ENCODE peak calls at places on chromosomes 7 and 10, in four cellular contexts. One of them, this sample, is unnamed.

GRCh38 chr7:153941061-153941460 is 111.1 kb upstream of the DPP6 start:
- DNase-seq in Peyer's patch: no peak
- DNase-seq in cardiac muscle cell: no peak
- DNase-seq in left ventricle myocardium inferior: no peak
- DNase-seq in this sample: no peak

GRCh38 chr10:86942441-86943315 is 14.7 kb downstream of the MMRN2 start:
- DNase-seq in Peyer's patch: peak
- DNase-seq in cardiac muscle cell: no peak
- DNase-seq in left ventricle myocardium inferior: no peak
- DNase-seq in this sample: no peak

GRCh38 chr7:82036146-82036886 is 266.5 kb upstream of the HGF start:
- DNase-seq in cardiac muscle cell: no peak
- DNase-seq in left ventricle myocardium inferior: no peak
- DNase-seq in Peyer's patch: no peak
- DNase-seq in this sample: no peak

GRCh38 chr10:23968296-23968695 is 240.6 kb upstream of the KIAA1217 start:
- DNase-seq in left ventricle myocardium inferior: no peak
- DNase-seq in cardiac muscle cell: no peak
- DNase-seq in Peyer's patch: no peak
- DNase-seq in this sample: no peak

GRCh38 chr7:129252133-129252532 is 27.3 kb downstream of the AHCYL2 start:
- DNase-seq in left ventricle myocardium inferior: no peak
- DNase-seq in Peyer's patch: no peak
- DNase-seq in cardiac muscle cell: no peak
- DNase-seq in this sample: no peak

GRCh38 chr7:82559203-82559805 is 115.7 kb upstream of the CACNA2D1 start:
- DNase-seq in cardiac muscle cell: peak
- DNase-seq in Peyer's patch: no peak
- DNase-seq in left ventricle myocardium inferior: no peak
- DNase-seq in this sample: no peak

GRCh38 chr10:25912796-25913195 is 21.2 kb upstream of the MYO3A start:
- DNase-seq in cardiac muscle cell: no peak
- DNase-seq in left ventricle myocardium inferior: no peak
- DNase-seq in Peyer's patch: no peak
- DNase-seq in this sample: no peak

GRCh38 chr7:81273601-81274397 is 354.9 kb upstream of the SEMA3C start:
- DNase-seq in Peyer's patch: no peak
- DNase-seq in left ventricle myocardium inferior: no peak
- DNase-seq in cardiac muscle cell: no peak
- DNase-seq in this sample: no peak

GRCh38 chr10:47412869-47413268 is 28.8 kb upstream of the ZNF488 start:
- DNase-seq in Peyer's patch: no peak
- DNase-seq in cardiac muscle cell: no peak
- DNase-seq in left ventricle myocardium inferior: no peak
- DNase-seq in this sample: no peak

GRCh38 chr10:67772894-67773511 is 65.0 kb downstream of the DNAJC12 start:
- DNase-seq in left ventricle myocardium inferior: no peak
- DNase-seq in Peyer's patch: no peak
- DNase-seq in cardiac muscle cell: no peak
- DNase-seq in this sample: no peak

GRCh38 chr10:18710201-18710653 is 51.0 kb downstream of the ARL5B start:
- DNase-seq in cardiac muscle cell: no peak
- DNase-seq in Peyer's patch: no peak
- DNase-seq in left ventricle myocardium inferior: no peak
- DNase-seq in this sample: no peak

GRCh38 chr10:28897617-28898464 is 220.5 kb downstream of the BAMBI start:
- DNase-seq in cardiac muscle cell: no peak
- DNase-seq in Peyer's patch: no peak
- DNase-seq in left ventricle myocardium inferior: peak
- DNase-seq in this sample: no peak

GRCh38 chr10:103584216-103585010 is 90.9 kb downstream of the NEURL1 start:
- DNase-seq in left ventricle myocardium inferior: no peak
- DNase-seq in cardiac muscle cell: no peak
- DNase-seq in Peyer's patch: peak
- DNase-seq in this sample: no peak

GRCh38 chr7:33754933-33755928 is 150.1 kb upstream of the BMPER start:
- DNase-seq in left ventricle myocardium inferior: no peak
- DNase-seq in cardiac muscle cell: no peak
- DNase-seq in Peyer's patch: no peak
- DNase-seq in this sample: no peak

GRCh38 chr10:124349993-124350280 is 68.8 kb downstream of the OAT start:
- DNase-seq in cardiac muscle cell: no peak
- DNase-seq in Peyer's patch: no peak
- DNase-seq in left ventricle myocardium inferior: no peak
- DNase-seq in this sample: no peak

GRCh38 chr7:84364708-84365107 is 170.1 kb upstream of the SEMA3A start:
- DNase-seq in Peyer's patch: no peak
- DNase-seq in cardiac muscle cell: peak
- DNase-seq in left ventricle myocardium inferior: no peak
- DNase-seq in this sample: no peak

GRCh38 chr10:15630353-15630752 is 89.4 kb downstream of the ITGA8 start:
- DNase-seq in Peyer's patch: no peak
- DNase-seq in cardiac muscle cell: no peak
- DNase-seq in left ventricle myocardium inferior: no peak
- DNase-seq in this sample: no peak

GRCh38 chr7:5528071-5528814 is 104.6 kb upstream of the TNRC18 start:
- DNase-seq in cardiac muscle cell: peak
- DNase-seq in left ventricle myocardium inferior: peak
- DNase-seq in Peyer's patch: peak
- DNase-seq in this sample: peak

GRCh38 chr10:71687077-71687476 is 32.5 kb downstream of the C10orf105 start:
- DNase-seq in left ventricle myocardium inferior: no peak
- DNase-seq in Peyer's patch: no peak
- DNase-seq in cardiac muscle cell: no peak
- DNase-seq in this sample: no peak

GRCh38 chr7:22980422-22980821 is 33.5 kb downstream of the HYCC1 start:
- DNase-seq in cardiac muscle cell: no peak
- DNase-seq in left ventricle myocardium inferior: no peak
- DNase-seq in Peyer's patch: no peak
- DNase-seq in this sample: no peak

GRCh38 chr7:29945259-29945809 is 44.3 kb downstream of the SCRN1 start:
- DNase-seq in cardiac muscle cell: no peak
- DNase-seq in left ventricle myocardium inferior: no peak
- DNase-seq in Peyer's patch: no peak
- DNase-seq in this sample: no peak

GRCh38 chr7:55549457-55549856 is 22.8 kb downstream of the VOPP1 start:
- DNase-seq in left ventricle myocardium inferior: no peak
- DNase-seq in cardiac muscle cell: no peak
- DNase-seq in Peyer's patch: peak
- DNase-seq in this sample: no peak

GRCh38 chr10:125691160-125691981 is 8.4 kb upstream of the TEX36 start:
- DNase-seq in left ventricle myocardium inferior: no peak
- DNase-seq in Peyer's patch: no peak
- DNase-seq in cardiac muscle cell: no peak
- DNase-seq in this sample: no peak

GRCh38 chr10:114487815-114488536 is 83.7 kb upstream of the AFAP1L2 start:
- DNase-seq in left ventricle myocardium inferior: no peak
- DNase-seq in cardiac muscle cell: no peak
- DNase-seq in Peyer's patch: no peak
- DNase-seq in this sample: no peak

GRCh38 chr10:22681783-22682183 is 32.6 kb downstream of the PIP4K2A start:
- DNase-seq in Peyer's patch: no peak
- DNase-seq in left ventricle myocardium inferior: no peak
- DNase-seq in cardiac muscle cell: no peak
- DNase-seq in this sample: no peak

GRCh38 chr10:59904431-59905065 is 1.8 kb downstream of the CCDC6 start:
- DNase-seq in Peyer's patch: peak
- DNase-seq in left ventricle myocardium inferior: no peak
- DNase-seq in cardiac muscle cell: peak
- DNase-seq in this sample: no peak

GRCh38 chr10:46516660-46517416 is 39.6 kb downstream of the GPRIN2 start:
- DNase-seq in Peyer's patch: peak
- DNase-seq in cardiac muscle cell: no peak
- DNase-seq in left ventricle myocardium inferior: no peak
- DNase-seq in this sample: peak

GRCh38 chr10:121527690-121528089 is 70.6 kb downstream of the FGFR2 start:
- DNase-seq in left ventricle myocardium inferior: no peak
- DNase-seq in cardiac muscle cell: peak
- DNase-seq in Peyer's patch: no peak
- DNase-seq in this sample: peak

GRCh38 chr7:29140873-29141468 is 5.4 kb downstream of the CPVL start:
- DNase-seq in left ventricle myocardium inferior: no peak
- DNase-seq in Peyer's patch: no peak
- DNase-seq in cardiac muscle cell: no peak
- DNase-seq in this sample: no peak

GRCh38 chr10:119688033-119688508 is 36.9 kb downstream of the BAG3 start:
- DNase-seq in left ventricle myocardium inferior: no peak
- DNase-seq in Peyer's patch: no peak
- DNase-seq in cardiac muscle cell: peak
- DNase-seq in this sample: no peak
- H3K4me3 ChIP-seq in left ventricle myocardium inferior: no peak
- H3K4me3 ChIP-seq in Peyer's patch: no peak
- H3K4me3 ChIP-seq in cardiac muscle cell: no peak
- H3K4me3 ChIP-seq in this sample: no peak

GRCh38 chr7:92835851-92836488 is 403 bp downstream of the CDK6 start:
- DNase-seq in Peyer's patch: peak
- DNase-seq in cardiac muscle cell: no peak
- DNase-seq in left ventricle myocardium inferior: peak
- DNase-seq in this sample: peak

GRCh38 chr7:92838934-92839333 is 2.6 kb upstream of the CDK6 start:
- DNase-seq in Peyer's patch: no peak
- DNase-seq in cardiac muscle cell: no peak
- DNase-seq in left ventricle myocardium inferior: no peak
- DNase-seq in this sample: no peak

GRCh38 chr7:92836489-92837213 is at the start of gene CDK6:
- DNase-seq in left ventricle myocardium inferior: peak
- DNase-seq in cardiac muscle cell: peak
- DNase-seq in Peyer's patch: peak
- DNase-seq in this sample: peak

GRCh38 chr7:92835140-92835850 is 1.1 kb downstream of the CDK6 start:
- DNase-seq in left ventricle myocardium inferior: peak
- DNase-seq in Peyer's patch: peak
- DNase-seq in cardiac muscle cell: peak
- DNase-seq in this sample: peak

DNA sequence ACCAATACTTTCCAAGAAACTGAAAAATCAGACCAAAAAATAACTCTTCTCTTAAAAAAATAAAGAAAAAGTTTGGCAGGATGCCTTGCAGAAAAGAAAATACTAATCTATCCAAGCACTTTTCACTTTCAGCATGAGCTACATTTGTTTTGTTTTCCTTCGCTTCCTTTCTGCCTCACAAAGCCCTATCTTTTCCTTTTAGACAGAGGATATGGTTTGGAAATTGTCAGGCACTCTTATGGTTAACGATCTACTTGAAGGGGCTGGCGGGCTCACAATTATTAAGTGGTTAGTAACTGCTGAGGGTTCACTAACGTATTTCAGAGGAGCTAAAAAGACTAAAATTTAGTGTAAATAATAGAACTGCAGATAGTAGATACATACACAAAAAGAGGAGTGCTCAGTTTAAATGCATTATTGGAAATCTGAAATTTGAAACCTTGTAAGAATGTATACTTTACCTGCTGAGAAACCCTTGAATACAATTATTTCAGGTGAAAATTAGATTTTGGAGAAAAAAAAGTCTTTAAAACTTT is 909 bp upstream of the CDK6 start:
- DNase-seq in cardiac muscle cell: peak
- DNase-seq in Peyer's patch: no peak
- DNase-seq in left ventricle myocardium inferior: no peak
- DNase-seq in this sample: no peak
- H3K4me3 ChIP-seq in cardiac muscle cell: peak
- H3K4me3 ChIP-seq in Peyer's patch: peak
- H3K4me3 ChIP-seq in left ventricle myocardium inferior: peak
- H3K4me3 ChIP-seq in this sample: peak

DNA sequence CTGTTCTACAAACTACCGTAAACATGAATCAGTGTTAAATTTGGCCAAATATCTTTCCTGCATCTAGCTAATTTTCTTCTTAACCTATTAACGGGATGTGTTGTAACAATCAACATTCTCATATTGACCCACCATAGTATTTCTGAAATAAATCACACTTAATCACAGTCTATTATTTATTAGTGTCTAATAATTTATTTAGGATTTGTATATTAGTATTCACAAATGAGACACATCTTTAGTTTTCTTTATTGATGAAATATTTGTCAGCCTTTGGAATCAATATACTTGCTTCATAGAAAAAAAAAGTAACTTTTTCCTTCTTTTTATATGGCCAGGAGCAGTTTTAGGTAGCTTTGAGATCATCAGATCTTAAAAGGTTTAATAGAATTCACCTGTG is 4.6 kb downstream of the GIMAP7 start:
- DNase-seq in Peyer's patch: no peak
- DNase-seq in cardiac muscle cell: no peak
- DNase-seq in left ventricle myocardium inferior: no peak
- DNase-seq in this sample: no peak
- H3K4me3 ChIP-seq in Peyer's patch: peak
- H3K4me3 ChIP-seq in cardiac muscle cell: no peak
- H3K4me3 ChIP-seq in left ventricle myocardium inferior: peak
- H3K4me3 ChIP-seq in this sample: no peak

DNA sequence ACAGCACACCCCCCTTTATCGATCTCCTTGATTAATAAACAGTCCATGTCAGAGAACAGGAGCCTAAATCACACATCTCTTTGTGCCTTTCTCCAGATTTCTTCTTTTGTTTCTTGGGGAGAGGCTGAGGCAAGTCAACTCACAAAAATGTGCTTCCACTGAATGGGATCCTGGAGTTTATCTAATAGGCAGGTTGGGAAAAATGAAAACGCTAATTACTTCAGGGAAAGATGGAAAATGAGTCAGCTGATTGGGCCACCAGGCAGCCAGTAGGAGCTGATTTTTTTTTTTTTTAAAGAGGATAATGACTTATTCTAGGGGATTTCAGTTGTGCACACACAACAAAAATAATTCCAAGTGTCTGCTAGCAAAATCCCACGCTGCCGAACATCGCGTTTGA is 412.8 kb upstream of the ZMIZ1 start:
- DNase-seq in left ventricle myocardium inferior: no peak
- DNase-seq in cardiac muscle cell: no peak
- DNase-seq in Peyer's patch: no peak
- DNase-seq in this sample: no peak
- H3K4me3 ChIP-seq in left ventricle myocardium inferior: no peak
- H3K4me3 ChIP-seq in cardiac muscle cell: no peak
- H3K4me3 ChIP-seq in Peyer's patch: no peak
- H3K4me3 ChIP-seq in this sample: no peak

DNA sequence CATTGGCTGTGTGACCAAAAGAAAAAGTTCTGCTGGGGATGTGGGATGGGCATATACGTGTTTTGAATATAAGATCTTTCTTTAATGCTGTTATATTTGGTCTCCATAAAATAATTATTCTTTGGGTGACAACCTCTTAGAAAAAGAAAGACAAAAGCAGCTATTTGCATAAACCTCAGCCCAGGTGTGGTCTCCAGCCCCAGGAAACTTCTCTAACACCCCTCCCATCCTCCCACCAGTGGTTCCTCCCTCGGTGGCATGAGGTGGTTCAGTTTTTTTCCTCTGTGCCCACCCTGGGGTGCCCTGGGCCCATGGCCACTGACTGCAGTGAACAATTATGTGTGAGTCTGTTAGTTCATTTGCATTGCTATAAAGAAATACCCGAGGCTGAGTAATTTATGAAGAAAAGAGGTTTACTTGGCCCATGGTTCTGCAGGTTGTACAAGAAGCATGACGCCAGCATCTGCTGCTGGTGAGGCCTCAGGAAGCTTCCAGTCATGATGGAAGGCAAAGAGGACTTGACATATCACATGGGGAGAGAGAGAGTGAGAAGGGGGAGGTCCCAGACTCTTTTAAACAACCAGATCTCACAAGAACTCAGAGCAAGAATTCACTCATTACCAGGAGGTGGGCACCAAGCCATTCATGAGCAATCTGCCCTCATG is 165.9 kb downstream of the CUX1 start:
- DNase-seq in Peyer's patch: no peak
- DNase-seq in left ventricle myocardium inferior: no peak
- DNase-seq in cardiac muscle cell: no peak
- DNase-seq in this sample: no peak
- H3K4me3 ChIP-seq in Peyer's patch: no peak
- H3K4me3 ChIP-seq in left ventricle myocardium inferior: no peak
- H3K4me3 ChIP-seq in cardiac muscle cell: no peak
- H3K4me3 ChIP-seq in this sample: no peak